ENCODE peak calls at places on chromosomes 3 and 15, in nine cellular contexts. One of them, this sample, is unnamed.

GRCh38 chr3:62873672-62874397 is 1.4 kb downstream of the CADPS start:
- DNase-seq in renal cortical epithelial cell: no peak
- DNase-seq in AG08396: peak
- DNase-seq in HT-29: no peak
- DNase-seq in Right ventricle myocardium superior: peak
- DNase-seq in MCF 10A: no peak
- DNase-seq in foreskin keratinocyte: no peak
- DNase-seq in kidney tubule cell: peak
- DNase-seq in activated CD4-positive, alpha-beta T cell treated with anti-CD3 and anti-CD28 coated beads for 24 hours: no peak
- DNase-seq in this sample: no peak

GRCh38 chr3:42078686-42079085 is 12.5 kb upstream of the TRAK1 start:
- DNase-seq in renal cortical epithelial cell: no peak
- DNase-seq in AG08396: no peak
- DNase-seq in HT-29: no peak
- DNase-seq in Right ventricle myocardium superior: no peak
- DNase-seq in MCF 10A: no peak
- DNase-seq in foreskin keratinocyte: no peak
- DNase-seq in kidney tubule cell: no peak
- DNase-seq in activated CD4-positive, alpha-beta T cell treated with anti-CD3 and anti-CD28 coated beads for 24 hours: no peak
- DNase-seq in this sample: no peak

GRCh38 chr15:58268746-58269145 is 130.6 kb downstream of the AQP9 start:
- DNase-seq in renal cortical epithelial cell: no peak
- DNase-seq in AG08396: no peak
- DNase-seq in HT-29: no peak
- DNase-seq in Right ventricle myocardium superior: no peak
- DNase-seq in MCF 10A: no peak
- DNase-seq in foreskin keratinocyte: peak
- DNase-seq in kidney tubule cell: peak
- DNase-seq in activated CD4-positive, alpha-beta T cell treated with anti-CD3 and anti-CD28 coated beads for 24 hours: no peak
- DNase-seq in this sample: no peak

GRCh38 chr3:185786956-185787877 is 37.6 kb downstream of the IGF2BP2 start:
- DNase-seq in renal cortical epithelial cell: no peak
- DNase-seq in AG08396: no peak
- DNase-seq in HT-29: no peak
- DNase-seq in Right ventricle myocardium superior: no peak
- DNase-seq in MCF 10A: no peak
- DNase-seq in foreskin keratinocyte: no peak
- DNase-seq in kidney tubule cell: no peak
- DNase-seq in activated CD4-positive, alpha-beta T cell treated with anti-CD3 and anti-CD28 coated beads for 24 hours: no peak
- DNase-seq in this sample: no peak

GRCh38 chr15:70699873-70700272 is 63.5 kb downstream of the UACA start:
- DNase-seq in renal cortical epithelial cell: no peak
- DNase-seq in AG08396: no peak
- DNase-seq in HT-29: no peak
- DNase-seq in Right ventricle myocardium superior: no peak
- DNase-seq in MCF 10A: no peak
- DNase-seq in foreskin keratinocyte: no peak
- DNase-seq in kidney tubule cell: no peak
- DNase-seq in activated CD4-positive, alpha-beta T cell treated with anti-CD3 and anti-CD28 coated beads for 24 hours: no peak
- DNase-seq in this sample: no peak

GRCh38 chr15:20340931-20341661 is 200.5 kb downstream of the GOLGA6L6 start:
- DNase-seq in renal cortical epithelial cell: no peak
- DNase-seq in AG08396: peak
- DNase-seq in HT-29: peak
- DNase-seq in Right ventricle myocardium superior: peak
- DNase-seq in MCF 10A: no peak
- DNase-seq in foreskin keratinocyte: no peak
- DNase-seq in kidney tubule cell: no peak
- DNase-seq in activated CD4-positive, alpha-beta T cell treated with anti-CD3 and anti-CD28 coated beads for 24 hours: no peak
- DNase-seq in this sample: no peak

GRCh38 chr3:178343433-178344038 is 192.7 kb upstream of the KCNMB2 start:
- DNase-seq in renal cortical epithelial cell: no peak
- DNase-seq in AG08396: no peak
- DNase-seq in HT-29: peak
- DNase-seq in Right ventricle myocardium superior: no peak
- DNase-seq in MCF 10A: peak
- DNase-seq in foreskin keratinocyte: no peak
- DNase-seq in kidney tubule cell: no peak
- DNase-seq in activated CD4-positive, alpha-beta T cell treated with anti-CD3 and anti-CD28 coated beads for 24 hours: no peak
- DNase-seq in this sample: no peak

GRCh38 chr15:90564109-90564508 is 34.4 kb downstream of the CRTC3 start:
- DNase-seq in renal cortical epithelial cell: no peak
- DNase-seq in AG08396: no peak
- DNase-seq in HT-29: no peak
- DNase-seq in Right ventricle myocardium superior: no peak
- DNase-seq in MCF 10A: no peak
- DNase-seq in foreskin keratinocyte: no peak
- DNase-seq in kidney tubule cell: no peak
- DNase-seq in activated CD4-positive, alpha-beta T cell treated with anti-CD3 and anti-CD28 coated beads for 24 hours: no peak
- DNase-seq in this sample: no peak

GRCh38 chr3:16487506-16488175 is 25.9 kb downstream of the RFTN1 start:
- DNase-seq in renal cortical epithelial cell: no peak
- DNase-seq in AG08396: no peak
- DNase-seq in HT-29: no peak
- DNase-seq in Right ventricle myocardium superior: no peak
- DNase-seq in MCF 10A: no peak
- DNase-seq in foreskin keratinocyte: no peak
- DNase-seq in kidney tubule cell: no peak
- DNase-seq in activated CD4-positive, alpha-beta T cell treated with anti-CD3 and anti-CD28 coated beads for 24 hours: no peak
- DNase-seq in this sample: no peak

GRCh38 chr3:132785292-132785691 is 63.1 kb upstream of the NPHP3 start:
- DNase-seq in renal cortical epithelial cell: no peak
- DNase-seq in AG08396: no peak
- DNase-seq in HT-29: no peak
- DNase-seq in Right ventricle myocardium superior: no peak
- DNase-seq in MCF 10A: no peak
- DNase-seq in foreskin keratinocyte: peak
- DNase-seq in kidney tubule cell: peak
- DNase-seq in activated CD4-positive, alpha-beta T cell treated with anti-CD3 and anti-CD28 coated beads for 24 hours: no peak
- DNase-seq in this sample: peak

GRCh38 chr15:35630570-35630969 is 84.6 kb upstream of the DPH6 start:
- DNase-seq in renal cortical epithelial cell: peak
- DNase-seq in AG08396: no peak
- DNase-seq in HT-29: no peak
- DNase-seq in Right ventricle myocardium superior: no peak
- DNase-seq in MCF 10A: peak
- DNase-seq in foreskin keratinocyte: peak
- DNase-seq in kidney tubule cell: peak
- DNase-seq in activated CD4-positive, alpha-beta T cell treated with anti-CD3 and anti-CD28 coated beads for 24 hours: no peak
- DNase-seq in this sample: no peak

GRCh38 chr3:111715911-111716523 is 120.9 kb upstream of the ZBED2 start:
- DNase-seq in renal cortical epithelial cell: no peak
- DNase-seq in AG08396: peak
- DNase-seq in HT-29: peak
- DNase-seq in Right ventricle myocardium superior: peak
- DNase-seq in MCF 10A: peak
- DNase-seq in foreskin keratinocyte: no peak
- DNase-seq in kidney tubule cell: no peak
- DNase-seq in activated CD4-positive, alpha-beta T cell treated with anti-CD3 and anti-CD28 coated beads for 24 hours: no peak
- DNase-seq in this sample: peak

GRCh38 chr3:53152316-53152715 is 8.7 kb upstream of the PRKCD start:
- DNase-seq in renal cortical epithelial cell: no peak
- DNase-seq in AG08396: no peak
- DNase-seq in HT-29: no peak
- DNase-seq in Right ventricle myocardium superior: no peak
- DNase-seq in MCF 10A: no peak
- DNase-seq in foreskin keratinocyte: no peak
- DNase-seq in kidney tubule cell: no peak
- DNase-seq in activated CD4-positive, alpha-beta T cell treated with anti-CD3 and anti-CD28 coated beads for 24 hours: no peak
- DNase-seq in this sample: no peak

GRCh38 chr3:65576942-65577341 is 461.8 kb downstream of the MAGI1 start:
- DNase-seq in renal cortical epithelial cell: no peak
- DNase-seq in AG08396: no peak
- DNase-seq in HT-29: no peak
- DNase-seq in Right ventricle myocardium superior: no peak
- DNase-seq in MCF 10A: no peak
- DNase-seq in foreskin keratinocyte: peak
- DNase-seq in kidney tubule cell: no peak
- DNase-seq in activated CD4-positive, alpha-beta T cell treated with anti-CD3 and anti-CD28 coated beads for 24 hours: no peak
- DNase-seq in this sample: no peak